ENCODE peak calls at places on chromosomes 7 and 10, in nine cellular contexts. L is HepG2; Q is activated CD4-positive, alpha-beta T cell treated with anti-CD3 and anti-CD28 coated beads for 24 hours; I is ELF-1; U is memory B cell; R is GF-D8; N is myocyte; T is fibroblast of the aortic adventitia; D is kidney epithelial cell. O is an unnamed sample.

GRCh38 chr7:70143089-70144044 is 545.1 kb downstream of the AUTS2 start:
- DNase-seq in L (no peak), Q (no peak), I (no peak), U (no peak), R (no peak), N (peak; percentile 64), T (peak; percentile 5), D (no peak), O (no peak)

GRCh38 chr7:123916240-123916724 is 8.8 kb upstream of the SPAM1 start:
- DNase-seq in L (peak; percentile 13), Q (no peak), I (peak; percentile 58), U (no peak), R (no peak), N (peak; percentile 40), T (peak; percentile 21), D (peak; percentile 25), O (peak; percentile 28)

GRCh38 chr10:126315471-126316177 is 72.7 kb downstream of the ADAM12 start:
- DNase-seq in L (no peak), Q (no peak), I (no peak), U (no peak), R (no peak), N (peak; percentile 77), T (peak; percentile 95), D (no peak), O (peak; percentile 84)

GRCh38 chr10:11655839-11656238 is 44.4 kb upstream of the USP6NL start:
- DNase-seq in L (no peak), Q (no peak), I (no peak), U (no peak), R (no peak), N (no peak), T (no peak), D (no peak), O (peak; percentile 34)

GRCh38 chr10:70232859-70233108 is 445 bp downstream of the PPA1 start:
- DNase-seq in L (no peak), Q (no peak), I (no peak), U (no peak), R (no peak), N (no peak), T (no peak), D (no peak), O (no peak)

GRCh38 chr7:67478066-67478465 is 481.4 kb downstream of the TYW1 start:
- DNase-seq in L (no peak), Q (no peak), I (peak; percentile 51), U (no peak), R (no peak), N (no peak), T (no peak), D (no peak), O (no peak)

GRCh38 chr10:73060738-73061635 is 35.7 kb downstream of the P4HA1 start:
- DNase-seq in L (peak; percentile 17), Q (no peak), I (peak; percentile 15), U (peak; percentile 15), R (peak; percentile 17), N (peak; percentile 33), T (peak; percentile 45), D (no peak), O (peak; percentile 47)

GRCh38 chr10:49579621-49580020 is 30.5 kb upstream of the SLC18A3 start:
- DNase-seq in L (no peak), Q (no peak), I (no peak), U (no peak), R (no peak), N (no peak), T (peak; percentile 90), D (no peak), O (no peak)

GRCh38 chr7:139714163-139714901 is 63.5 kb downstream of the HIPK2 start:
- DNase-seq in L (no peak), Q (no peak), I (peak; percentile 41), U (peak; percentile 55), R (no peak), N (no peak), T (no peak), D (no peak), O (no peak)

GRCh38 chr7:90706067-90706716 is 110.1 kb downstream of the CDK14 start:
- DNase-seq in L (peak; percentile 2), Q (no peak), I (no peak), U (no peak), R (no peak), N (no peak), T (no peak), D (no peak), O (no peak)

GRCh38 chr10:92573091-92573797 is 649 bp downstream of the IDE start:
- DNase-seq in L (no peak), Q (no peak), I (peak; percentile 37), U (peak; percentile 23), R (no peak), N (peak; percentile 53), T (peak; percentile 59), D (no peak), O (peak; percentile 61)

GRCh38 chr10:112811741-112812551 is 138.1 kb upstream of the TCF7L2 start:
- DNase-seq in L (peak; percentile 95), Q (no peak), I (peak; percentile 92), U (no peak), R (no peak), N (peak; percentile 56), T (peak; percentile 95), D (peak; percentile 93), O (peak; percentile 89)

GRCh38 chr7:146956323-146956722 is 839.7 kb downstream of the CNTNAP2 start:
- DNase-seq in L (no peak), Q (no peak), I (no peak), U (no peak), R (no peak), N (no peak), T (no peak), D (no peak), O (no peak)

GRCh38 chr7:122803323-122803722 is 82.9 kb downstream of the CADPS2 start:
- DNase-seq in L (peak; percentile 36), Q (no peak), I (peak; percentile 8), U (no peak), R (no peak), N (peak; percentile 14), T (peak; percentile 56), D (no peak), O (peak; percentile 77)

GRCh38 chr7:101678713-101679112 is 49.6 kb upstream of the MYL10 start:
- DNase-seq in L (no peak), Q (no peak), I (no peak), U (no peak), R (no peak), N (peak; percentile 85), T (peak; percentile 52), D (peak; percentile 55), O (peak; percentile 36)

GRCh38 chr10:79229830-79230562 is 117.3 kb upstream of the PPIF start:
- DNase-seq in L (no peak), Q (no peak), I (peak; percentile 89), U (no peak), R (no peak), N (no peak), T (no peak), D (no peak), O (no peak)

GRCh38 chr7:98562336-98563182 is 54.5 kb upstream of the NPTX2 start:
- DNase-seq in L (no peak), Q (no peak), I (no peak), U (no peak), R (no peak), N (peak; percentile 61), T (no peak), D (no peak), O (no peak)

GRCh38 chr10:31242902-31243301 is 76.1 kb upstream of the ZEB1 start:
- DNase-seq in L (peak; percentile 59), Q (peak; percentile 32), I (peak; percentile 71), U (no peak), R (no peak), N (peak; percentile 85), T (peak; percentile 94), D (peak; percentile 87), O (peak; percentile 96)

GRCh38 chr7:36209814-36210183 is 56.7 kb downstream of the EEPD1 start:
- DNase-seq in L (no peak), Q (no peak), I (no peak), U (no peak), R (no peak), N (no peak), T (no peak), D (no peak), O (no peak)

GRCh38 chr10:132395704-132396494 is 1.1 kb upstream of the PWWP2B start:
- DNase-seq in L (peak; percentile 62), Q (no peak), I (peak; percentile 73), U (peak; percentile 38), R (no peak), N (no peak), T (no peak), D (no peak), O (peak; percentile 48)

GRCh38 chr10:11261143-11261542 is 243.5 kb downstream of the CELF2 start:
- DNase-seq in L (no peak), Q (no peak), I (no peak), U (no peak), R (no peak), N (no peak), T (no peak), D (no peak), O (no peak)

GRCh38 chr7:27409776-27410175 is 167.2 kb downstream of the EVX1 start:
- DNase-seq in L (no peak), Q (no peak), I (no peak), U (no peak), R (no peak), N (peak; percentile 15), T (no peak), D (no peak), O (no peak)

GRCh38 chr7:23544913-23545354 is 13.2 kb upstream of the TRA2A start:
- DNase-seq in L (peak; percentile 43), Q (no peak), I (no peak), U (no peak), R (peak; percentile 66), N (no peak), T (peak; percentile 37), D (no peak), O (peak; percentile 43)

GRCh38 chr7:122143751-122144711 is at the start of gene AASS:
- DNase-seq in L (peak; percentile 93), Q (peak; percentile 55), I (peak; percentile 99), U (peak; percentile 66), R (no peak), N (peak; percentile 99), T (peak; percentile 97), D (peak; percentile 83), O (peak; percentile 98)

GRCh38 chr7:106813705-106814305 is 51.3 kb upstream of the PIK3CG start:
- DNase-seq in L (no peak), Q (no peak), I (no peak), U (no peak), R (no peak), N (peak; percentile 63), T (no peak), D (no peak), O (no peak)

GRCh38 chr10:27390681-27391080 is 113.4 kb upstream of the RAB18 start:
- DNase-seq in L (no peak), Q (no peak), I (no peak), U (no peak), R (no peak), N (no peak), T (no peak), D (no peak), O (no peak)